ENCODE peak calls at places on chromosomes 11 and 22, in six cellular contexts. Q is fibroblast of lung, E is GM12865, D is Calu3, T is endothelial cell, C is GM23338. I is an unnamed sample.

GRCh38 chr22:37229805-37230672 is 14.0 kb downstream of the RAC2 start:
- DNase-seq in Q (peak; percentile 74), E (peak; percentile 94), D (no peak), T (no peak), C (no peak), I (no peak)

GRCh38 chr11:90847268-90847886 is 624.5 kb upstream of the CHORDC1 start:
- DNase-seq in Q (no peak), E (no peak), D (no peak), T (no peak), C (no peak), I (no peak)

GRCh38 chr11:69259072-69259471 is 34.9 kb upstream of the MYEOV start:
- DNase-seq in Q (no peak), E (no peak), D (no peak), T (no peak), C (no peak), I (no peak)

GRCh38 chr22:24582111-24582814 is 10.6 kb downstream of the LRRC75B start:
- DNase-seq in Q (no peak), E (no peak), D (no peak), T (no peak), C (no peak), I (no peak)

GRCh38 chr11:129992161-129992944 is 10.3 kb downstream of the PRDM10 start:
- DNase-seq in Q (peak; percentile 46), E (peak; percentile 54), D (peak; percentile 61), T (peak; percentile 31), C (peak; percentile 93), I (peak; percentile 37)

GRCh38 chr22:23180893-23181762 is 819 bp downstream of the BCR start:
- DNase-seq in Q (no peak), E (peak; percentile 54), D (peak; percentile 27), T (no peak), C (peak; percentile 47), I (peak; percentile 33)

GRCh38 chr11:66595245-66595904 is 2.4 kb downstream of the CCS start:
- DNase-seq in Q (peak; percentile 57), E (no peak), D (no peak), T (no peak), C (no peak), I (no peak)

GRCh38 chr11:66321606-66322005 is 4.8 kb upstream of the CD248 start:
- DNase-seq in Q (no peak), E (no peak), D (no peak), T (no peak), C (no peak), I (no peak)

GRCh38 chr22:46934746-46935491 is 172.5 kb downstream of the TBC1D22A start:
- DNase-seq in Q (peak; percentile 98), E (peak; percentile 86), D (peak; percentile 66), T (no peak), C (no peak), I (no peak)

GRCh38 chr11:8983552-8983951 is 19.3 kb upstream of the TMEM9B start:
- DNase-seq in Q (no peak), E (no peak), D (no peak), T (no peak), C (no peak), I (no peak)

GRCh38 chr11:129854229-129854805 is 38.7 kb downstream of the TMEM45B start:
- DNase-seq in Q (no peak), E (no peak), D (no peak), T (no peak), C (no peak), I (no peak)

GRCh38 chr11:66393954-66394353 is 22.4 kb upstream of the SLC29A2 start:
- DNase-seq in Q (no peak), E (no peak), D (no peak), T (no peak), C (no peak), I (no peak)

GRCh38 chr11:8839306-8839956 is 71.6 kb upstream of the AKIP1 start:
- DNase-seq in Q (peak; percentile 49), E (no peak), D (peak; percentile 1), T (no peak), C (peak; percentile 42), I (no peak)

GRCh38 chr11:9208726-9209501 is 56.2 kb downstream of the DENND5A start:
- DNase-seq in Q (peak; percentile 58), E (peak; percentile 60), D (no peak), T (no peak), C (no peak), I (no peak)

GRCh38 chr11:2513441-2513840 is 68.6 kb downstream of the KCNQ1 start:
- DNase-seq in Q (no peak), E (no peak), D (no peak), T (no peak), C (no peak), I (peak; percentile 7)

GRCh38 chr22:20852076-20852475 is 6.5 kb downstream of the PI4KA start:
- DNase-seq in Q (no peak), E (no peak), D (no peak), T (no peak), C (no peak), I (no peak)

GRCh38 chr11:120929664-120930154 is 94.2 kb upstream of the TBCEL start:
- DNase-seq in Q (peak; percentile 28), E (peak; percentile 85), D (peak; percentile 40), T (peak; percentile 72), C (peak; percentile 94), I (peak; percentile 72)

GRCh38 chr11:126702987-126703386 is 297.6 kb downstream of the KIRREL3 start:
- DNase-seq in Q (peak; percentile 22), E (no peak), D (no peak), T (no peak), C (no peak), I (no peak)

GRCh38 chr11:44071157-44071556 is 5.1 kb downstream of the ACCS start:
- DNase-seq in Q (no peak), E (no peak), D (no peak), T (no peak), C (peak; percentile 52), I (no peak)

GRCh38 chr11:86116386-86116726 is 47.5 kb upstream of the PICALM start:
- DNase-seq in Q (peak; percentile 99), E (peak; percentile 82), D (peak; percentile 23), T (no peak), C (no peak), I (no peak)

GRCh38 chr11:119484741-119485605 is 62.0 kb upstream of the THY1 start:
- DNase-seq in Q (no peak), E (peak; percentile 33), D (no peak), T (peak; percentile 36), C (peak; percentile 77), I (no peak)

GRCh38 chr11:10390375-10390774 is 64.7 kb upstream of the AMPD3 start:
- DNase-seq in Q (peak; percentile 63), E (no peak), D (no peak), T (no peak), C (no peak), I (no peak)

GRCh38 chr11:115515647-115516046 is 11.4 kb upstream of the CADM1 start:
- DNase-seq in Q (no peak), E (no peak), D (no peak), T (no peak), C (no peak), I (no peak)
- TF ChIP-seq CTCF in Q (no peak), E (no peak), D (no peak), T (no peak), C (peak; percentile 43), I (no peak)

GRCh38 chr11:102268083-102268984 is 49.0 kb upstream of the BIRC3 start:
- DNase-seq in Q (peak; percentile 71), E (peak; percentile 67), D (peak; percentile 90), T (peak; percentile 62), C (peak; percentile 93), I (peak; percentile 60)
- TF ChIP-seq CTCF in Q (peak; percentile 55), E (no peak), D (no peak), T (no peak), C (peak; percentile 57), I (no peak)

GRCh38 chr11:30860970-30861369 is 274.8 kb upstream of the MPPED2 start:
- DNase-seq in Q (no peak), E (no peak), D (no peak), T (no peak), C (peak; percentile 26), I (no peak)
- TF ChIP-seq CTCF in Q (no peak), E (no peak), D (no peak), T (no peak), C (no peak), I (no peak)

GRCh38 chr11:70731670-70732492 is 333.6 kb downstream of the CTTN start:
- DNase-seq in Q (no peak), E (no peak), D (no peak), T (no peak), C (no peak), I (no peak)

GRCh38 chr11:70727899-70728620 is 329.7 kb downstream of the CTTN start:
- DNase-seq in Q (no peak), E (no peak), D (no peak), T (no peak), C (no peak), I (no peak)

GRCh38 chr11:70732493-70733206 is 334.3 kb downstream of the CTTN start:
- DNase-seq in Q (no peak), E (no peak), D (no peak), T (no peak), C (no peak), I (no peak)

GRCh38 chr11:70729949-70730348 is 331.6 kb downstream of the CTTN start:
- DNase-seq in Q (no peak), E (no peak), D (no peak), T (no peak), C (no peak), I (no peak)

GRCh38 chr11:70730411-70730810 is 332.1 kb downstream of the CTTN start:
- DNase-seq in Q (no peak), E (no peak), D (no peak), T (no peak), C (no peak), I (no peak)
- TF ChIP-seq CTCF in Q (no peak), E (no peak), D (no peak), T (no peak), C (no peak), I (no peak)

DNA sequence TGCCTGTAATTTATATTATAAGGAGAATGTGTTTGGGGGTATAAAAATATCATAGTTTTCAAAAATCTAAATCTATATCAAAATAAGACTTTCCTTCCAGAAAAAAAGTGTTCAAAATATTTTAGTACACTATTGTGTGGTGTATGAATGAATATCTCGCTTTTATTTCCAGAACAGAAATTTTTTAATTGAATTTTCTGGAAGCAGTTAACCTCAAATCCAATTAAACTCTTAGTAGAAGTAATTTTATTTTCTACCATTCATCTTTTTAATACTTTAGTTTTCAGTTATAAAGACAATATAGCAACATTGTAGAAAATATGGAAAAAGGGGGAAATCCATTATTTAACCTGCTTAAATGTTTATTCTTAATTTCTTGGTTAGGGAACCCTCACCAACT is 58.7 kb downstream of the ACER3 start:
- DNase-seq in Q (no peak), E (no peak), D (no peak), T (no peak), C (no peak), I (no peak)
- TF ChIP-seq CTCF in Q (no peak), E (no peak), D (no peak), T (no peak), C (no peak), I (no peak)

DNA sequence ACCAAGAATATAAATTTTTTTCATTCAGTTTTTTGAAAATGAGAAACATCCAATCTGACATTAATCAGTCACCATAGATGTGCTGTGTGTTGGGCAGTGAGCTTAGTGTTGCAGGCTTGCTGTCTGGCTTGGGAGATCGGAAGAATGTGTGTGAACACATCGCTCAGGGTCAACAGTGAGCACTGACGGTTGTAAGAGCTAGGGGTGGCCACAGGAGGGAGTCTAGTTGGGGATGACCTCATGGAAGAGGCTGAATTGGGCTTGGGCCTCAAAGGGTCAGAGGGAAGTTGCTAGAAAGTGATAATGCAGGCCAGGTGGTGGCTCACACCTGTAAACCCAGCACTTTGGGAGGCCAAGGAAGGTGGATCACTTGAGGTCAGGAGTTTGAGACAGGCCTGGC is 375.4 kb downstream of the DDX10 start:
- DNase-seq in Q (no peak), E (peak; percentile 19), D (no peak), T (peak; percentile 8), C (peak; percentile 77), I (peak; percentile 24)
- TF ChIP-seq CTCF in Q (peak; percentile 16), E (peak; percentile 19), D (no peak), T (no peak), C (peak; percentile 55), I (peak; percentile 13)

I was measured in glutamatergic neuron.